ENCODE peak calls at places on chromosome 20, in five cellular contexts. One of them, this sample, is unnamed.

GRCh38 chr20:48782073-48782472 is 45.7 kb downstream of the PREX1 start:
- DNase-seq in HepG2: no peak
- DNase-seq in GM12878: no peak
- DNase-seq in K562: no peak
- DNase-seq in HCT116: no peak
- DNase-seq in this sample: no peak

GRCh38 chr20:10683537-10683936 is 9.7 kb upstream of the JAG1 start:
- DNase-seq in HepG2: no peak
- DNase-seq in GM12878: no peak
- DNase-seq in K562: no peak
- DNase-seq in HCT116: no peak
- DNase-seq in this sample: no peak

GRCh38 chr20:10863337-10864060 is 189.7 kb upstream of the JAG1 start:
- DNase-seq in HepG2: no peak
- DNase-seq in GM12878: no peak
- DNase-seq in K562: no peak
- DNase-seq in HCT116: peak; percentile 23
- DNase-seq in this sample: no peak

GRCh38 chr20:45097485-45098095 is 3.3 kb downstream of the KCNS1 start:
- DNase-seq in HepG2: no peak
- DNase-seq in GM12878: no peak
- DNase-seq in K562: no peak
- DNase-seq in HCT116: no peak
- DNase-seq in this sample: no peak

GRCh38 chr20:37538003-37538402 is 10.3 kb upstream of the BLCAP start:
- DNase-seq in HepG2: peak; percentile 48
- DNase-seq in GM12878: no peak
- DNase-seq in K562: no peak
- DNase-seq in HCT116: no peak
- DNase-seq in this sample: no peak

GRCh38 chr20:24081077-24081476 is 92.5 kb upstream of the GGTLC1 start:
- DNase-seq in HepG2: no peak
- DNase-seq in GM12878: no peak
- DNase-seq in K562: no peak
- DNase-seq in HCT116: no peak
- DNase-seq in this sample: no peak

GRCh38 chr20:19881080-19881840 is 123.2 kb downstream of the RIN2 start:
- DNase-seq in HepG2: no peak
- DNase-seq in GM12878: no peak
- DNase-seq in K562: no peak
- DNase-seq in HCT116: no peak
- DNase-seq in this sample: no peak

GRCh38 chr20:407953-408842 is at the start of gene RBCK1:
- DNase-seq in HepG2: peak; percentile 85
- DNase-seq in GM12878: no peak
- DNase-seq in K562: peak; percentile 85
- DNase-seq in HCT116: peak; percentile 44
- DNase-seq in this sample: peak; percentile 76

GRCh38 chr20:5113615-5113986 is 6.2 kb downstream of the PCNA start:
- DNase-seq in HepG2: no peak
- DNase-seq in GM12878: no peak
- DNase-seq in K562: no peak
- DNase-seq in HCT116: no peak
- DNase-seq in this sample: no peak

GRCh38 chr20:7930386-7930785 is 9.9 kb downstream of the HAO1 start:
- DNase-seq in HepG2: no peak
- DNase-seq in GM12878: no peak
- DNase-seq in K562: no peak
- DNase-seq in HCT116: no peak
- DNase-seq in this sample: no peak

GRCh38 chr20:47502801-47503239 is 1.1 kb downstream of the NCOA3 start:
- DNase-seq in HepG2: peak; percentile 52
- DNase-seq in GM12878: no peak
- DNase-seq in K562: peak; percentile 37
- DNase-seq in HCT116: no peak
- DNase-seq in this sample: peak; percentile 13

GRCh38 chr20:59705651-59706101 is 101.3 kb downstream of the PHACTR3 start:
- DNase-seq in HepG2: no peak
- DNase-seq in GM12878: no peak
- DNase-seq in K562: no peak
- DNase-seq in HCT116: no peak
- DNase-seq in this sample: no peak

GRCh38 chr20:4959582-4959981 is 41.7 kb downstream of the SLC23A2 start:
- DNase-seq in HepG2: no peak
- DNase-seq in GM12878: no peak
- DNase-seq in K562: peak; percentile 24
- DNase-seq in HCT116: peak; percentile 16
- DNase-seq in this sample: no peak

GRCh38 chr20:25317351-25318075 is 69.6 kb downstream of the PYGB start:
- DNase-seq in HepG2: no peak
- DNase-seq in GM12878: no peak
- DNase-seq in K562: no peak
- DNase-seq in HCT116: no peak
- DNase-seq in this sample: no peak

GRCh38 chr20:53926428-53927028 is 143.9 kb downstream of the BCAS1 start:
- DNase-seq in HepG2: peak; percentile 98
- DNase-seq in GM12878: peak; percentile 99
- DNase-seq in K562: peak; percentile 44
- DNase-seq in HCT116: no peak
- DNase-seq in this sample: no peak

GRCh38 chr20:57395111-57395959 is 4.1 kb downstream of the RBM38 start:
- DNase-seq in HepG2: no peak
- DNase-seq in GM12878: no peak
- DNase-seq in K562: no peak
- DNase-seq in HCT116: no peak
- DNase-seq in this sample: peak; percentile 53

GRCh38 chr20:37759761-37760209 is 66.0 kb downstream of the CTNNBL1 start:
- DNase-seq in HepG2: no peak
- DNase-seq in GM12878: no peak
- DNase-seq in K562: no peak
- DNase-seq in HCT116: no peak
- DNase-seq in this sample: no peak

GRCh38 chr20:37933797-37934633 is 31.1 kb downstream of the VSTM2L start:
- DNase-seq in HepG2: no peak
- DNase-seq in GM12878: no peak
- DNase-seq in K562: no peak
- DNase-seq in HCT116: no peak
- DNase-seq in this sample: no peak

GRCh38 chr20:37229300-37229699 is 32.3 kb downstream of the GHRH start:
- DNase-seq in HepG2: no peak
- DNase-seq in GM12878: no peak
- DNase-seq in K562: no peak
- DNase-seq in HCT116: no peak
- DNase-seq in this sample: no peak

GRCh38 chr20:63696628-63697356 is at the start of gene TNFRSF6B:
- DNase-seq in HepG2: no peak
- DNase-seq in GM12878: no peak
- DNase-seq in K562: no peak
- DNase-seq in HCT116: no peak
- DNase-seq in this sample: no peak

GRCh38 chr20:13913517-13913916 is 76.9 kb downstream of the SEL1L2 start:
- DNase-seq in HepG2: no peak
- DNase-seq in GM12878: no peak
- DNase-seq in K562: no peak
- DNase-seq in HCT116: no peak
- DNase-seq in this sample: no peak

GRCh38 chr20:24157213-24157612 is 168.6 kb upstream of the GGTLC1 start:
- DNase-seq in HepG2: no peak
- DNase-seq in GM12878: peak; percentile 1
- DNase-seq in K562: no peak
- DNase-seq in HCT116: no peak
- DNase-seq in this sample: no peak

GRCh38 chr20:8601542-8601912 is 467.4 kb upstream of the PLCB4 start:
- DNase-seq in HepG2: no peak
- DNase-seq in GM12878: peak; percentile 56
- DNase-seq in K562: no peak
- DNase-seq in HCT116: no peak
- DNase-seq in this sample: no peak

GRCh38 chr20:47440857-47441773 is 60.6 kb upstream of the NCOA3 start:
- DNase-seq in HepG2: peak; percentile 45
- DNase-seq in GM12878: no peak
- DNase-seq in K562: no peak
- DNase-seq in HCT116: no peak
- DNase-seq in this sample: no peak

GRCh38 chr20:22491188-22491500 is 93.2 kb downstream of the FOXA2 start:
- DNase-seq in HepG2: no peak
- DNase-seq in GM12878: no peak
- DNase-seq in K562: no peak
- DNase-seq in HCT116: no peak
- DNase-seq in this sample: no peak

DNA sequence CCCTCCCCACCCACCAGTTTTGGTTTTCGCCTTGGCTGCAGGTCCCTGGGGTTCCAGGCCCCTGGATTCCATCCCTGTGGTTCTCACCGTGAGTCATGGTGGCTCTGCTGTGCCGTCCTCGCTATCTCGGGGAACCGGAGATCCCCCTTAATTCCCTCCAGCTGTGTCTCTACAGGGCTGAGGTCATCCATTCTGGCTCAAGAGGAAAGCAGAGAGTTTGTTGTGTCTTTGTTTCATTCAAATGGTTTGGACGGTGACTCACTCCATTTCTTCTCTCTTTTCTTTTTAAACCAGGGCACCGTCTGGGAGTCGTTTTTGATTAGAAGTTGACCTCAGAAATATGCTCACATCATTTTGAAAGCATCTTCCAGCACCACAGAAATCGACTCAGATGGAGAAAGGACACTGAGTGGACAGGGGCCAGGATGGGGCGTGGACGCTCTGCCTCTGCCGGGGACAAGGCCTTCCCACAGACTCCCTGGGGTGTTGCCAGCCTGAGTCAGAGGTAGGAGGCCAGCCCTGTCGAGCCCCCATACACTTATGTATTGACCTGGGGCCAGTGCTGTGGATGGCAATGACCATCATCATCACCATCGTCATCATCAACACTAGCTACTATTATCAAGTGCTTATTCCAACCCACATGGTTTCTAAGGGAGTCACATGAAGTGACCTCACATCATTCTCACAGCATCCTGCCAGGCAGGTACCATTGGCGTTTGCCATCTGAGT is 176.2 kb downstream of the NFATC2 start:
- DNase-seq in HepG2: no peak
- DNase-seq in GM12878: no peak
- DNase-seq in K562: peak; percentile 37
- DNase-seq in HCT116: peak; percentile 37
- DNase-seq in this sample: no peak
- TF ChIP-seq POLR2AphosphoS5 in HepG2: no peak
- TF ChIP-seq POLR2AphosphoS5 in GM12878: no peak
- TF ChIP-seq POLR2AphosphoS5 in K562: no peak
- TF ChIP-seq POLR2AphosphoS5 in HCT116: no peak
- TF ChIP-seq POLR2AphosphoS5 in this sample: no peak

GRCh38 chr20:15596220-15596875 is 976.9 kb downstream of the KIF16B start:
- DNase-seq in HepG2: no peak
- DNase-seq in GM12878: no peak
- DNase-seq in K562: no peak
- DNase-seq in HCT116: no peak
- DNase-seq in this sample: no peak

GRCh38 chr20:15597306-15597705 is 975.9 kb downstream of the KIF16B start:
- DNase-seq in HepG2: no peak
- DNase-seq in GM12878: no peak
- DNase-seq in K562: no peak
- DNase-seq in HCT116: no peak
- DNase-seq in this sample: no peak

GRCh38 chr20:15599961-15600360 is 973.3 kb downstream of the KIF16B start:
- DNase-seq in HepG2: no peak
- DNase-seq in GM12878: no peak
- DNase-seq in K562: no peak
- DNase-seq in HCT116: no peak
- DNase-seq in this sample: no peak

GRCh38 chr20:15593061-15593460 is 980.2 kb downstream of the KIF16B start:
- DNase-seq in HepG2: no peak
- DNase-seq in GM12878: no peak
- DNase-seq in K562: no peak
- DNase-seq in HCT116: no peak
- DNase-seq in this sample: no peak

DNA sequence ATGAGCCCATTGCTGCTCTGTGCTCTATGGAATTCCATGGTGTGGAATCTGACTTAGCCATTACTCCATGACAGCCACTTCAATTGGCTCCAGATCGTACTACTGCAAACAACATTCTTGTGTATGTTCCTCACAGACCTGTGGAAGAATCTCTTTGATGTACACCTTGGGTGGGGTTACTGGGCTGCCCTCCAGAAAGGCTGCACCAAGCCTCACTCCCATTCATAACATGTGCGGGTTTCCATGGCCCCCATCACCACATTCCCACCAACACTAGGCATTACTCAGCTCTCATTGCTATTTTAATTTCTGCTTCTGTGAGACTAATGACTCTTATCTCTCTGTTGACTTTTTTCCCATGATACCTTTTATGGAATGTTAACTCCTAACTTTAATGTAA is 979.0 kb downstream of the KIF16B start:
- DNase-seq in HepG2: no peak
- DNase-seq in GM12878: no peak
- DNase-seq in K562: no peak
- DNase-seq in HCT116: no peak
- DNase-seq in this sample: no peak
- TF ChIP-seq CTCF in HepG2: no peak
- TF ChIP-seq CTCF in GM12878: no peak
- TF ChIP-seq CTCF in K562: no peak
- TF ChIP-seq CTCF in HCT116: no peak
- TF ChIP-seq CTCF in this sample: no peak

DNA sequence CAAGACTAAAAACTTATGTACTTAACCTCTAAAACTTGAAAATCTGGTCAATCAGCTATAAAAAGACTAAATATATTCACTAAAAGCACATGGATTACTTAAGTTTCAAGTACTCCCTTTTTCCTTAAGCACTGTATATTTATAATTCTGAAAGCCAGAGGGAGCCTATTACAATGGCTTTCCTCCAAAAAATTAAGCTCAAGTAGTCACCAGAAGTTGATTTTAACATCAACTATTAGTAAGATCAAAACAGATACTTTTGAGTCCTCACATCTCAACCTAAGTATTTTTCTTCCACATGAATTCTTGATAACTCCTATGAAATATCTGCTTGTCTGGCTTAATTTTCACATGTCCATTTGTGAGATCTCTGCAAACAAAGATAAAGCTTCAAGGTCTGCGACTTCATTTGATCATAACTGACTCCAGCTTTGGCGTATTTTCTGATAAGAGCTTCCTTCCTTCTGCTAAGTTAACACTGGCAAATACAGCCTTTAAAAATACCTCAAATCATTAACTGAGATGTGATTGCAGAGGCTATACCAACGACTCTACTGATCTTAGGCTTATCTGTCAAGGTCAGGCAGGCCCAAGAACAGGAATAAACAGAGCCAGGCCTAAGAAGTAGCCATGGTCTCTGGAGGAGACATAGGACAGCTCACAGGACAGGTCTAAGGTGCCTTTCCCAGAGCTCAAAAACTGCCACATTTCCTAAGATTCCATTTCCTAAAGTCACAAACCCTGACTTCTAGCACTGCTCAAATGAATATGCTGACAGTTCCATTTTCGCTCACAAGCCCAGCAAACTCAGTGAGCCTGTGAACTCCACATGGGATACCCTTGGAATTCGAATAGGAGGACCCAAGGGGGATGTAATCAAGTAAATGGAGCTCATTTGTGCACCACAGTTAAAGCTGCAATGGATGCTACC is 10.0 kb downstream of the SNX5 start:
- DNase-seq in HepG2: peak; percentile 88
- DNase-seq in GM12878: no peak
- DNase-seq in K562: peak; percentile 79
- DNase-seq in HCT116: no peak
- DNase-seq in this sample: no peak
- TF ChIP-seq POLR2A in HepG2: peak; percentile 43
- TF ChIP-seq POLR2A in GM12878: no peak
- TF ChIP-seq POLR2A in K562: no peak
- TF ChIP-seq POLR2A in HCT116: no peak
- TF ChIP-seq POLR2A in this sample: no peak

GRCh38 chr20:61656198-61656597 is 404.1 kb downstream of the CDH4 start:
- DNase-seq in HepG2: no peak
- DNase-seq in GM12878: no peak
- DNase-seq in K562: no peak
- DNase-seq in HCT116: no peak
- DNase-seq in this sample: no peak
- TF ChIP-seq POLR2AphosphoS5 in HepG2: no peak
- TF ChIP-seq POLR2AphosphoS5 in GM12878: no peak
- TF ChIP-seq POLR2AphosphoS5 in K562: no peak
- TF ChIP-seq POLR2AphosphoS5 in HCT116: no peak
- TF ChIP-seq POLR2AphosphoS5 in this sample: no peak